ENCODE peak calls at places on chromosomes 16 and 17, in five cellular contexts. Z is mesothelial cell of epicardium; A is glutamatergic neuron; B is CD8-positive, alpha-beta T cell; X is neural crest cell. D is an unnamed sample.

GRCh38 chr16:10618710-10619209 is 38.4 kb upstream of the EMP2 start:
- DNase-seq in A (no peak), X (no peak), B (no peak), Z (no peak), D (no peak)

GRCh38 chr16:73058221-73058615 is 10.3 kb upstream of the ZFHX3 start:
- DNase-seq in A (peak), B (no peak), X (no peak), Z (peak), D (no peak)

GRCh38 chr17:10135539-10136257 is 62.7 kb downstream of the GAS7 start:
- DNase-seq in X (no peak), A (no peak), B (no peak), Z (no peak), D (no peak)

GRCh38 chr16:87384162-87384999 is 805 bp upstream of the FBXO31 start:
- DNase-seq in A (peak), B (no peak), X (no peak), Z (no peak), D (peak)

GRCh38 chr17:80761421-80761871 is 216.8 kb downstream of the RPTOR start:
- DNase-seq in A (no peak), B (peak), Z (no peak), X (no peak), D (no peak)

GRCh38 chr16:58265480-58266052 is 29.3 kb downstream of the PRSS54 start:
- DNase-seq in B (no peak), X (no peak), Z (no peak), A (no peak), D (no peak)

GRCh38 chr17:52395308-52395707 is 236.8 kb upstream of the CA10 start:
- DNase-seq in B (no peak), A (no peak), X (no peak), Z (no peak), D (no peak)

GRCh38 chr17:8797621-8798175 is 1.5 kb downstream of the MFSD6L start:
- DNase-seq in X (no peak), B (no peak), Z (no peak), A (no peak), D (no peak)

GRCh38 chr16:12293017-12293618 is 316.6 kb downstream of the SNX29 start:
- DNase-seq in B (no peak), A (no peak), Z (no peak), X (no peak), D (no peak)

GRCh38 chr17:37844158-37844976 is 79.8 kb upstream of the TBC1D3K start:
- DNase-seq in Z (peak), B (peak), X (peak), A (peak), D (no peak)

GRCh38 chr16:3771513-3771912 is 54.2 kb upstream of the TRAP1 start:
- DNase-seq in Z (no peak), X (no peak), A (no peak), B (no peak), D (no peak)

GRCh38 chr16:87569601-87570559 is 32.4 kb upstream of the JPH3 start:
- DNase-seq in Z (no peak), A (no peak), X (no peak), B (no peak), D (no peak)

GRCh38 chr16:88008835-88009234 is 57.6 kb downstream of the BANP start:
- DNase-seq in B (no peak), X (no peak), A (no peak), Z (no peak), D (no peak)

GRCh38 chr17:15900871-15901270 is 44.1 kb upstream of the ADORA2B start:
- DNase-seq in A (no peak), B (no peak), X (no peak), Z (no peak), D (peak)

GRCh38 chr16:70778901-70779309 is 22.1 kb downstream of the VAC14 start:
- DNase-seq in X (peak), A (no peak), Z (peak), B (no peak), D (peak)

GRCh38 chr17:37791985-37792384 is 47.1 kb upstream of the HNF1B start:
- DNase-seq in B (no peak), Z (no peak), A (no peak), X (no peak), D (no peak)

GRCh38 chr17:22505660-22506059 is 813.3 kb downstream of the KCNJ18 start:
- DNase-seq in X (no peak), B (no peak), Z (no peak), A (no peak), D (no peak)

GRCh38 chr17:6626616-6627015 is 13.9 kb downstream of the KIAA0753 start:
- DNase-seq in Z (no peak), X (no peak), A (no peak), B (no peak), D (no peak)

GRCh38 chr17:46811978-46812583 is 6.4 kb downstream of the WNT3 start:
- DNase-seq in X (no peak), B (no peak), A (no peak), Z (no peak), D (no peak)

GRCh38 chr16:81720973-81721907 is 57.9 kb upstream of the PLCG2 start:
- DNase-seq in B (no peak), X (no peak), Z (no peak), A (no peak), D (no peak)

GRCh38 chr16:81879625-81880024 is 100.5 kb downstream of the PLCG2 start:
- DNase-seq in X (no peak), B (no peak), Z (no peak), A (no peak), D (no peak)

GRCh38 chr16:57534881-57535658 is 1.3 kb downstream of the CCDC102A start:
- DNase-seq in X (no peak), Z (peak), A (no peak), B (no peak), D (peak)

GRCh38 chr16:57593021-57593420 is 35.4 kb upstream of the ADGRG1 start:
- DNase-seq in A (no peak), B (no peak), Z (no peak), X (no peak), D (peak)

GRCh38 chr17:12043702-12044101 is 23.0 kb downstream of the MAP2K4 start:
- DNase-seq in X (no peak), A (no peak), B (no peak), Z (no peak), D (no peak)

GRCh38 chr16:86791287-86792074 is 213.1 kb downstream of the FOXL1 start:
- DNase-seq in Z (no peak), B (no peak), X (no peak), A (no peak), D (no peak)

GRCh38 chr17:80443916-80444708 is 29.1 kb downstream of the ENDOV start:
- DNase-seq in Z (no peak), B (no peak), X (no peak), A (peak), D (no peak)

GRCh38 chr17:18971801-18972200 is 19.8 kb downstream of the SLC5A10 start:
- DNase-seq in X (no peak), B (no peak), A (no peak), Z (no peak), D (no peak)

GRCh38 chr16:59192551-59193199 is 458.6 kb upstream of the GOT2 start:
- DNase-seq in Z (no peak), B (no peak), A (peak), X (peak), D (no peak)

GRCh38 chr16:4591191-4591590 is 23.5 kb downstream of the UBALD1 start:
- DNase-seq in X (no peak), B (no peak), A (no peak), Z (no peak), D (no peak)

GRCh38 chr17:30318190-30318589 is 15.7 kb downstream of the TMIGD1 start:
- DNase-seq in X (no peak), B (no peak), A (no peak), Z (no peak), D (peak)

GRCh38 chr16:1344499-1344898 is 7.2 kb downstream of the TSR3 start:
- DNase-seq in Z (no peak), X (no peak), A (no peak), B (no peak), D (no peak)

GRCh38 chr17:12545877-12546513 is 119.7 kb upstream of the MYOCD start:
- DNase-seq in X (peak), B (no peak), Z (no peak), A (no peak), D (no peak)

GRCh38 chr16:2879854-2880508 is 3.0 kb upstream of the FLYWCH2 start:
- DNase-seq in Z (no peak), X (no peak), B (no peak), A (no peak), D (no peak)

GRCh38 chr17:18377437-18378204 is at the start of gene EVPLL:
- DNase-seq in B (no peak), Z (no peak), X (no peak), A (peak), D (no peak)

GRCh38 chr17:78329263-78330059 is 30.4 kb downstream of the SOCS3 start:
- DNase-seq in B (no peak), A (no peak), Z (no peak), X (no peak), D (no peak)

DNA sequence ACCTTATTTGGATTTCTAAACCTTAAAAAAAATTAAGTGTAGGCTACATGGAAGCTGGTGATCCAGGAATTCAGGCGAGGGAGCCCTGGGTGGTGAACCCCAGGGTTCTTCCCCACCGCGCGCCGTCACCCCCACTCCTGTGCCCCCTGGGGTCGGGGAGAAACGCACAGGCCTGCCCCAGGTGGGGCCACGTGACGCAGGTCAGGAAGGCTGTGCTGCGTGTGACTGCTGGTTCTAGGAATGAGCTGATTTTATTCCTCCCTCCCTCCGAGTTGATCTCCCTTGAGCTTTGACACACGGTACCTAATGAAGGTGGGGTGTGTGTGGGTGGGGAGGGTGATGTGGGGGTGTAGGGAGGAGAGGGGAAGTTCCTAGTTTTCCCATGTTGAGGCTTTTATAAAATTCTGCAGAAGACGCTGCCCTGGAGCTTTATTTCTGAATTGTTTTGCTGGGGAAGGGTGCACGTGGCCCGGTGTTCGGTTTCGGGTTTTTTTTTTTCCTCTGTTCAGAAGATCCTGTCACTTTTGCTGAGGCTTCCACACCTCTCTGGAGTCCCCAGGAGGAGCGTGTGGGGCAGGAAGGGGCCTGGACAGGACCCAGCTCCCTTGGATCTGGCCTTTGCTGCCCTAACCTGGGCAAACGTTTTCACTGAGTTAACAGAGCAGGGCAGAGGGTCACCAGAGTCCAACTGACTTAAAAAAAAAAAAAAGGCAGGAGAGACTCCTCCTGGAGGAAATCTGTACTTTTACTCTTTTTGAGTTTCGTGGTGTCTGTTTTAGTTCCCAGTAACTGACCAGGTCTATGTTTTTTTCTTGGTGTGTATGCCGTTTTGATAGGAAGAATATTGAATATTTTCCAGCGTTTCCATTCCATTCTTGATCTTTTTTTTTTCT is 55.8 kb upstream of the GSE1 start:
- DNase-seq in Z (no peak), B (no peak), A (no peak), X (no peak), D (no peak)
- TF ChIP-seq CTCF in Z (no peak), B (no peak), A (no peak), X (peak), D (peak)

DNA sequence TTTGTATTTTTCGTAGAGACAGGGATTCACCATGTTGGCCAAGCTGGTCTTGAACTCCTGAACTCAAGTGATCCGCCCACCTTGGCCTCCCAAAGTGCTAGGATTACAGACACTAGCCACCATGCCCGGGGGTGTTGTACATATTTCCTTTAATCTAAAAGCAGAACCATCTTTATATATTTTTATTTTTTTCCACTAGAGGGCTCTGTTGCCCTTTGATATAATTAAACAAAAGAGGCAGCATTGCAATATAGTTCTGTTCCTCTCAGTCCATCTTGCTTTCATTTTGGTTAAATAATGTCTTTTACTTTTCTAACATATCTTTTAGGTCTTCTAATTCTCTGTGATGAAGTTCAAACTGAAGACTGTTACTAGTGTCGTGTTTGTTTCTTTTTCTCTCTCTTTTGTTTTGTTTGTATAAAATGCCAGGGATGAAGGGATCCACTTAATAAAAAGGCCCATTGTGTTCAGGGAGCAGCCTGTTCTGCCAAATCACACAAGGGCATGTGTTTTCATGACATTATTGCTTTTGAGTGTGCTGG is 23.4 kb downstream of the WWOX start:
- DNase-seq in A (no peak), X (no peak), B (no peak), Z (no peak), D (no peak)
- TF ChIP-seq CTCF in A (peak), X (peak), B (peak), Z (peak), D (peak)

GRCh38 chr17:2708585-2709172 is 2.9 kb downstream of the CLUH start:
- DNase-seq in Z (no peak), B (no peak), A (no peak), X (no peak), D (no peak)

GRCh38 chr17:2705888-2706795 is 5.4 kb downstream of the CLUH start:
- DNase-seq in A (no peak), B (no peak), Z (no peak), X (no peak), D (no peak)

GRCh38 chr17:2706911-2707510 is 4.6 kb downstream of the CLUH start:
- DNase-seq in X (no peak), B (no peak), A (no peak), Z (no peak), D (no peak)

GRCh38 chr17:2709173-2709661 is 2.3 kb downstream of the CLUH start:
- DNase-seq in X (no peak), Z (no peak), A (no peak), B (no peak), D (no peak)

DNA sequence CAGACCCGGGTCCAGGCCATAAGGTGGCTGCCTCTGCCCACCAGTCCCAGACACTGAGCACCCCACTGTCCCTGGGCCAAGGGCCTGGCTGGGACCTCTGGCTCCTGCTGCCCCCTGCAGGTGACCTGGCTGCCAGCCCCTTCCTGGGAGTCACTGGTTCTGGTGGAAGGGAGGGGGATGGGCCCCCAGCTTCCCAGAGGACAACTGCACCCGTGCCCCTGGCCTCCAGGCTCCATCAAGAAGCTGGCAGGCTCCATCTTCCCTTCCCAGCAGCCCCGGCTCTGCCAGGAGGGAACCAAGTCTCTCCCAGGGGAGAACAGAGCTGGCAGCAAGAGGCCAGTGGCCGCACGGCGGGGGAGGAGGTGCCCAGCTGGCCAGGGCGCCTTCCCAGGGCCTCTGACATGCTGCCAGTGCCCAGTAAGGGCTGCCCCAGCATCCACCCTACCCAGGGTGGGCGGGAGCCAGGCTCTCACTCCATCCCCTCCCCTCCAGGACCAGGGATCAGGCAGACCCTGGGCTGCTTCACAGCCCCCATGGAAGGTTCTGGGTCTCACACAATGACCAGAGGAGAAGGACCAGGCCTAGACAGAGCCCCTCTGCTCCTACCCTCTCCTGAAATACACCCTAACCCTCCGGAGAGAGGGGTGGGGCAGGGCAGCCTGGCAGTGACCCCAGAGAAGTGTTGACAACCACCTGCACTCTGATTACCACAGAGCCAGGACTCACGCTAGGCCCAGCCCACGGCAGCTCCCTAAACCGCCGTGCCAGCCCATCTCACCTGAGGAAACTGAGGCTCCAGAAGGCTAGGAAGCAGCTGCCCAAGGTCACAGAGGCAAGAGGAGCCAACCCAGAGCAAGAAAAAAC is 3.6 kb downstream of the CLUH start:
- DNase-seq in Z (no peak), X (peak), A (peak), B (no peak), D (peak)
- TF ChIP-seq CTCF in Z (no peak), X (peak), A (peak), B (no peak), D (peak)

DNA sequence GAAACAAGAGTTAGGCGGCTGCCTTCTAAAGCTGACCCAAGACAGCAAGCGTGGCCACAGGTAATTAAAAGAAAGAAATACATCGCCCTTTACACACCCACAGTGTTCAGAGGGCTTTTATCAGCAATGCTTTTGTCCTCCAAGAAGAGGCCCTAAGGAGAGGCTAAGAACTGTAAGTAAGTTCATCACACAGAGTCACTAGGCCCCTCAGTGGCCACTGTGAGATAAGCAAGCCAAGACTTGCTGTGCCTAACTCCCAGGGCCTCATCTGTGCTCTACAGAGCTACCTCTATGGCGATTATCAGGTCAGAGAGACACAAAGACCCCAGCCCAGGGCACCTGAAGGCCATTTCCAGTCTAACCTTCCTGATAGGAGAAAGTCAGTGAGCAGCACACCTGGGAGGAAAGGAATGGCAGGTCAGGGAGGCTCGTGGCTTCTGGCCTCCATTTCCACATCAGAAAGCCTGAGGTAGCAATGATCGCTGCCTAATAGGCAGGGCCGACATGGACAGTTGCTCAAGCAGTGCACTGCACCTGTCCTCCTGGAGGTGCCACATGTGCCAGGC is 545.2 kb upstream of the CDH11 start:
- DNase-seq in Z (no peak), X (no peak), B (no peak), A (no peak), D (peak)
- TF ChIP-seq CTCF in Z (no peak), X (peak), B (no peak), A (no peak), D (peak)

DNA sequence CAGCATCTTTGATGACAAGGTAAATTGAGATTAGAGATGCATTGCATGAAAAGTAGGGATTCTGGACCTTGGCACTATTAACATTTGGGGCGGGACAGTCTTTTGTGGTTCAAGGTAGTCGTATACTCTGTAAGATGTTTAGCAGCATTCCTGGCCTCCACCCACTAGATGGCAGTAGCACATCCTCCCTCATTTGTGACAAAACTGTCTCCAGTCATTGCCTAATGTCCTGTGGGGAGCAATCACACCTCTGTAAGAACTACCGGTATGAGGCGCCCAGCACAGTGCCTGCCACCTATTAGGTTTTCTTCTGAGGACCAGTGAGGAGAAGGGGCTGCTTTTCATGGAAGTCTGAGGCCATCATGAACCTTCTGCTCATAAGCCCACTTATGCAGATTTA is 180.8 kb downstream of the RBFOX1 start:
- DNase-seq in A (peak), B (no peak), X (no peak), Z (no peak), D (no peak)
- TF ChIP-seq CTCF in A (peak), B (no peak), X (peak), Z (no peak), D (no peak)

D was measured in osteocyte.